ENCODE peak calls at places on chromosomes 4 and X, in six cellular contexts. G, I, H, N, K and F are unnamed samples.
A peak's percentile ranks its signal among the peaks of the same experiment; 100 is the strongest.

GRCh38 chrX:71991164-71991563 is 80.5 kb downstream of the NHSL2 start:
- DNase-seq in H (no peak), G (no peak), K (no peak), I (no peak), N (no peak), F (no peak)

GRCh38 chr4:81215219-81215892 is at the start of gene PRKG2:
- DNase-seq in H (no peak), N (no peak), I (no peak), G (no peak), K (no peak), F (peak; percentile 72)

GRCh38 chr4:1171306-1172227 is 816 bp downstream of the SPON2 start:
- DNase-seq in K (peak; percentile 71), G (peak; percentile 72), N (no peak), H (no peak), I (no peak), F (no peak)

GRCh38 chrX:40877869-40878268 is 142.5 kb upstream of the MED14 start:
- DNase-seq in H (peak; percentile 37), G (no peak), I (no peak), K (no peak), N (peak; percentile 32), F (no peak)

GRCh38 chr4:88443486-88443885 is 13.4 kb upstream of the HERC5 start:
- DNase-seq in G (no peak), K (no peak), I (no peak), N (no peak), H (no peak), F (no peak)

GRCh38 chr4:40254961-40255721 is 58.3 kb downstream of the RHOH start:
- DNase-seq in I (no peak), N (no peak), H (peak; percentile 76), G (no peak), K (no peak), F (no peak)

GRCh38 chr4:72933029-72933428 is 136.5 kb downstream of the COX18 start:
- DNase-seq in G (no peak), N (no peak), I (no peak), K (no peak), H (no peak), F (no peak)

GRCh38 chrX:22141061-22141460 is 108.9 kb downstream of the PHEX start:
- DNase-seq in N (no peak), G (no peak), I (no peak), K (no peak), H (no peak), F (no peak)

GRCh38 chr4:154506253-154506652 is 14.7 kb upstream of the DCHS2 start:
- DNase-seq in G (no peak), K (no peak), H (peak; percentile 21), I (no peak), N (peak; percentile 20), F (no peak)

GRCh38 chrX:49276671-49277519 is 7.3 kb downstream of the PPP1R3F start:
- DNase-seq in H (no peak), K (peak; percentile 53), N (no peak), I (peak; percentile 8), G (peak; percentile 30), F (no peak)

GRCh38 chr4:78235800-78236199 is 178.7 kb downstream of the FRAS1 start:
- DNase-seq in K (no peak), H (no peak), N (no peak), I (no peak), G (no peak), F (no peak)

GRCh38 chrX:30702736-30703135 is 49.5 kb downstream of the GK start:
- DNase-seq in G (no peak), H (no peak), I (no peak), N (no peak), K (no peak), F (no peak)

GRCh38 chrX:40734956-40735317 is 405 bp downstream of the MED14 start:
- DNase-seq in G (no peak), N (no peak), I (peak; percentile 36), K (peak; percentile 67), H (peak; percentile 11), F (no peak)

GRCh38 chrX:129523076-129524055 is at the start of gene SMARCA1:
- DNase-seq in N (peak; percentile 4), K (peak; percentile 86), G (peak; percentile 78), H (peak; percentile 79), I (peak; percentile 44), F (peak; percentile 68)

GRCh38 chr4:41346306-41347061 is 89.8 kb downstream of the UCHL1 start:
- DNase-seq in I (no peak), H (peak; percentile 36), N (no peak), G (no peak), K (no peak), F (no peak)

GRCh38 chr4:182189107-182189878 is 53.9 kb upstream of the TENM3 start:
- DNase-seq in G (no peak), H (peak; percentile 14), K (no peak), N (no peak), I (no peak), F (no peak)

GRCh38 chrX:130523460-130524394 is 121.9 kb downstream of the RBMX2 start:
- DNase-seq in K (no peak), I (peak; percentile 26), G (no peak), N (peak; percentile 17), H (no peak), F (no peak)

GRCh38 chr4:28250646-28251045 is 1390.0 kb downstream of the STIM2 start:
- DNase-seq in G (no peak), K (no peak), N (no peak), H (no peak), I (no peak), F (no peak)

GRCh38 chrX:32480019-32480418 is 731.3 kb downstream of the DMD start:
- DNase-seq in I (no peak), N (no peak), K (no peak), G (no peak), H (no peak), F (no peak)

GRCh38 chrX:13732246-13733067 is 2.0 kb downstream of the TRAPPC2 start:
- DNase-seq in N (no peak), K (no peak), G (no peak), H (no peak), I (no peak), F (no peak)

GRCh38 chrX:55695227-55696018 is 22.1 kb upstream of the RRAGB start:
- DNase-seq in I (no peak), K (no peak), G (no peak), H (no peak), N (no peak), F (no peak)

GRCh38 chr4:108030332-108030731 is 40.6 kb downstream of the HADH start:
- DNase-seq in N (peak; percentile 32), I (no peak), K (no peak), H (peak; percentile 41), G (no peak), F (no peak)
- H3K27ac ChIP-seq in N (no peak overlapping the region), I (no peak overlapping the region), K (no peak overlapping the region), H (no peak overlapping the region), G (no peak overlapping the region), F (no peak overlapping the region)

GRCh38 chrX:11427082-11428033 is 134.1 kb downstream of the AMELX start:
- DNase-seq in N (peak; percentile 29), G (peak; percentile 78), K (peak; percentile 82), H (no peak), I (peak; percentile 45), F (peak; percentile 76)
- TF ChIP-seq POLR2A in N (no peak), G (no peak), K (no peak), H (no peak), I (no peak), F (peak; percentile 9)

GRCh38 chrX:120453985-120454384 is 15.1 kb downstream of the LAMP2 start:
- DNase-seq in N (no peak), I (no peak), K (no peak), H (no peak), G (no peak), F (no peak)

GRCh38 chrX:120446503-120446902 is 22.6 kb downstream of the LAMP2 start:
- DNase-seq in H (peak; percentile 1), K (no peak), N (no peak), I (no peak), G (no peak), F (no peak)

GRCh38 chrX:120452131-120452530 is 17.0 kb downstream of the LAMP2 start:
- DNase-seq in I (no peak), N (no peak), H (peak; percentile 22), G (no peak), K (no peak), F (no peak)

GRCh38 chrX:120450163-120450562 is 18.9 kb downstream of the LAMP2 start:
- DNase-seq in N (no peak), I (no peak), K (no peak), H (peak; percentile 12), G (no peak), F (no peak)
- TF ChIP-seq CTCF in N (peak; percentile 31), I (no peak), K (no peak), H (peak; percentile 26), G (no peak), F (no peak)

DNA sequence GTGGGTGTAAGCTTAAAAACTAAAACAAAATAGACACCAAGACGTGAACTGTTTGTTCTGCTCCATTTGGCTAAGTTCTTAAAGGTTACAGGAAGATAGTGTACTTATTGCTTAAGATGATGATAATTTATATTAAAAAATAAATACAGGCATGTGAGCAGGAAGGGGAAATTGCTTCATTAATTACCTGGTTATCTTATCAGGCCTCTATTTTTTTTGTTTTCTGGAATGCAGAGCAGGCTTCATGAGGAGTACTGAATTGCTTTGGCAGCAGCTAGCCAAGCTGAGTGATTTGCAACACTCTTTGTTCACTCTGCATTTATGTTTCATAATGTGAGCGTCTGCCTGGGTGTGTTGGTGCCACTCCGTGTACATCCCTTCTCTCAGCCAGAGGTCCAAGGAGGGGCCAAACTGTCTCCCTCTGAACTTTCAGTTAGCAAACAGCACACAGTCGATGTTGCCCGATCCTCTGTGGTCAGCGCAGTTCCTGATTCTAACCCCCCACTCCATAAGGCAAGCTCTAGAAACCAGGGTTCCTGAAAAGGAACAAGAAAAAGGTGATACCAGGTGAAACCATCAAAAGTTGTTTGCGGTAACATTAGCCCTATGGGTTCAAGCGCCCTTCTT is 348.2 kb downstream of the SPRY1 start:
- DNase-seq in G (peak; percentile 44), I (peak; percentile 47), H (no peak), K (peak; percentile 65), N (no peak), F (no peak)
- H3K27ac ChIP-seq in G (no peak overlapping the region), I (peak overlapping the region; percentile 59), H (no peak overlapping the region), K (no peak overlapping the region), N (peak overlapping the region; percentile 28), F (peak overlapping the region; percentile 32)

GRCh38 chr4:26233350-26233749 is 87.5 kb upstream of the RBPJ start:
- DNase-seq in G (no peak), N (no peak), H (no peak), I (no peak), K (no peak), F (no peak)
- TF ChIP-seq POLR2A in G (no peak), N (no peak), H (no peak), I (no peak), K (no peak), F (no peak)